ENCODE peak calls at places on chromosomes 13 and 19, in eight cellular contexts. One of them, this sample, is unnamed.

GRCh38 chr19:38653028-38653571 is 5.7 kb downstream of the ACTN4 start:
- DNase-seq in esophagus muscularis mucosa: no peak
- DNase-seq in osteoblast: peak
- DNase-seq in RWPE2: no peak
- DNase-seq in thoracic aorta: no peak
- DNase-seq in tibial nerve: no peak
- DNase-seq in IMR-90: peak
- DNase-seq in CD4-positive, alpha-beta T cell: no peak
- DNase-seq in this sample: no peak

GRCh38 chr19:38386300-38386967 is 1.4 kb downstream of the GGN start:
- DNase-seq in IMR-90: no peak
- DNase-seq in thoracic aorta: no peak
- DNase-seq in esophagus muscularis mucosa: no peak
- DNase-seq in CD4-positive, alpha-beta T cell: no peak
- DNase-seq in osteoblast: peak
- DNase-seq in tibial nerve: no peak
- DNase-seq in RWPE2: no peak
- DNase-seq in this sample: no peak

GRCh38 chr13:29073762-29074161 is 253.6 kb downstream of the MTUS2 start:
- DNase-seq in thoracic aorta: no peak
- DNase-seq in esophagus muscularis mucosa: no peak
- DNase-seq in tibial nerve: no peak
- DNase-seq in RWPE2: no peak
- DNase-seq in osteoblast: no peak
- DNase-seq in IMR-90: no peak
- DNase-seq in CD4-positive, alpha-beta T cell: no peak
- DNase-seq in this sample: no peak

GRCh38 chr19:5060591-5061339 is 91.9 kb downstream of the KDM4B start:
- DNase-seq in RWPE2: no peak
- DNase-seq in IMR-90: no peak
- DNase-seq in CD4-positive, alpha-beta T cell: no peak
- DNase-seq in thoracic aorta: no peak
- DNase-seq in osteoblast: no peak
- DNase-seq in tibial nerve: no peak
- DNase-seq in esophagus muscularis mucosa: no peak
- DNase-seq in this sample: no peak

GRCh38 chr13:113776231-113777125 is 17.5 kb downstream of the TMEM255B start:
- DNase-seq in IMR-90: no peak
- DNase-seq in esophagus muscularis mucosa: no peak
- DNase-seq in tibial nerve: no peak
- DNase-seq in thoracic aorta: no peak
- DNase-seq in RWPE2: no peak
- DNase-seq in osteoblast: peak
- DNase-seq in CD4-positive, alpha-beta T cell: no peak
- DNase-seq in this sample: no peak

GRCh38 chr13:97295279-97296182 is 73.4 kb downstream of the MBNL2 start:
- DNase-seq in CD4-positive, alpha-beta T cell: no peak
- DNase-seq in IMR-90: peak
- DNase-seq in thoracic aorta: no peak
- DNase-seq in osteoblast: peak
- DNase-seq in RWPE2: no peak
- DNase-seq in esophagus muscularis mucosa: no peak
- DNase-seq in tibial nerve: no peak
- DNase-seq in this sample: no peak

GRCh38 chr13:33018886-33019285 is 2.7 kb downstream of the KL start:
- DNase-seq in thoracic aorta: no peak
- DNase-seq in CD4-positive, alpha-beta T cell: no peak
- DNase-seq in tibial nerve: no peak
- DNase-seq in RWPE2: no peak
- DNase-seq in IMR-90: no peak
- DNase-seq in osteoblast: no peak
- DNase-seq in esophagus muscularis mucosa: no peak
- DNase-seq in this sample: no peak

GRCh38 chr13:21435231-21435630 is 23.9 kb downstream of the ZDHHC20 start:
- DNase-seq in IMR-90: no peak
- DNase-seq in RWPE2: no peak
- DNase-seq in CD4-positive, alpha-beta T cell: no peak
- DNase-seq in tibial nerve: no peak
- DNase-seq in thoracic aorta: no peak
- DNase-seq in esophagus muscularis mucosa: no peak
- DNase-seq in osteoblast: no peak
- DNase-seq in this sample: no peak

GRCh38 chr19:38514812-38515633 is 81.5 kb downstream of the RYR1 start:
- DNase-seq in CD4-positive, alpha-beta T cell: peak
- DNase-seq in IMR-90: peak
- DNase-seq in osteoblast: peak
- DNase-seq in RWPE2: no peak
- DNase-seq in tibial nerve: peak
- DNase-seq in thoracic aorta: no peak
- DNase-seq in esophagus muscularis mucosa: peak
- DNase-seq in this sample: peak

GRCh38 chr13:93862259-93862658 is 617.2 kb downstream of the DCT start:
- DNase-seq in CD4-positive, alpha-beta T cell: no peak
- DNase-seq in esophagus muscularis mucosa: no peak
- DNase-seq in osteoblast: no peak
- DNase-seq in thoracic aorta: no peak
- DNase-seq in tibial nerve: no peak
- DNase-seq in RWPE2: no peak
- DNase-seq in IMR-90: peak
- DNase-seq in this sample: no peak

GRCh38 chr13:49669735-49670309 is 21.5 kb downstream of the EBPL start:
- DNase-seq in thoracic aorta: no peak
- DNase-seq in osteoblast: no peak
- DNase-seq in CD4-positive, alpha-beta T cell: peak
- DNase-seq in tibial nerve: peak
- DNase-seq in esophagus muscularis mucosa: no peak
- DNase-seq in IMR-90: peak
- DNase-seq in RWPE2: no peak
- DNase-seq in this sample: peak

GRCh38 chr13:79543883-79544282 is 62.9 kb downstream of the NDFIP2 start:
- DNase-seq in tibial nerve: no peak
- DNase-seq in CD4-positive, alpha-beta T cell: no peak
- DNase-seq in esophagus muscularis mucosa: no peak
- DNase-seq in osteoblast: no peak
- DNase-seq in IMR-90: no peak
- DNase-seq in RWPE2: no peak
- DNase-seq in thoracic aorta: no peak
- DNase-seq in this sample: no peak

GRCh38 chr19:1221904-1222255 is 15.9 kb downstream of the CBARP start:
- DNase-seq in esophagus muscularis mucosa: no peak
- DNase-seq in RWPE2: no peak
- DNase-seq in IMR-90: no peak
- DNase-seq in CD4-positive, alpha-beta T cell: no peak
- DNase-seq in thoracic aorta: no peak
- DNase-seq in osteoblast: no peak
- DNase-seq in tibial nerve: no peak
- DNase-seq in this sample: no peak

GRCh38 chr19:43430142-43430710 is 15.5 kb downstream of the TEX101 start:
- DNase-seq in thoracic aorta: no peak
- DNase-seq in esophagus muscularis mucosa: no peak
- DNase-seq in tibial nerve: no peak
- DNase-seq in CD4-positive, alpha-beta T cell: no peak
- DNase-seq in osteoblast: no peak
- DNase-seq in RWPE2: no peak
- DNase-seq in IMR-90: no peak
- DNase-seq in this sample: no peak

GRCh38 chr13:111966969-111967368 is 100.0 kb upstream of the SOX1 start:
- DNase-seq in RWPE2: no peak
- DNase-seq in IMR-90: no peak
- DNase-seq in thoracic aorta: no peak
- DNase-seq in tibial nerve: no peak
- DNase-seq in CD4-positive, alpha-beta T cell: no peak
- DNase-seq in osteoblast: no peak
- DNase-seq in esophagus muscularis mucosa: no peak
- DNase-seq in this sample: no peak

GRCh38 chr19:54952591-54953344 is 5.4 kb upstream of the NLRP7 start:
- DNase-seq in RWPE2: no peak
- DNase-seq in esophagus muscularis mucosa: no peak
- DNase-seq in IMR-90: no peak
- DNase-seq in osteoblast: peak
- DNase-seq in CD4-positive, alpha-beta T cell: no peak
- DNase-seq in thoracic aorta: no peak
- DNase-seq in tibial nerve: no peak
- DNase-seq in this sample: peak
- H3K27ac ChIP-seq in RWPE2: no peak
- H3K27ac ChIP-seq in esophagus muscularis mucosa: no peak
- H3K27ac ChIP-seq in IMR-90: no peak
- H3K27ac ChIP-seq in osteoblast: peak
- H3K27ac ChIP-seq in CD4-positive, alpha-beta T cell: no peak
- H3K27ac ChIP-seq in thoracic aorta: no peak
- H3K27ac ChIP-seq in tibial nerve: no peak
- H3K27ac ChIP-seq in this sample: no peak

GRCh38 chr13:71754407-71754974 is 112.5 kb downstream of the DACH1 start:
- DNase-seq in thoracic aorta: no peak
- DNase-seq in osteoblast: no peak
- DNase-seq in IMR-90: no peak
- DNase-seq in CD4-positive, alpha-beta T cell: no peak
- DNase-seq in RWPE2: no peak
- DNase-seq in esophagus muscularis mucosa: no peak
- DNase-seq in tibial nerve: peak
- DNase-seq in this sample: no peak
- TF ChIP-seq CTCF in thoracic aorta: no peak
- TF ChIP-seq CTCF in osteoblast: no peak
- TF ChIP-seq CTCF in IMR-90: no peak
- TF ChIP-seq CTCF in CD4-positive, alpha-beta T cell: no peak
- TF ChIP-seq CTCF in RWPE2: peak
- TF ChIP-seq CTCF in esophagus muscularis mucosa: no peak
- TF ChIP-seq CTCF in tibial nerve: peak
- TF ChIP-seq CTCF in this sample: no peak

DNA sequence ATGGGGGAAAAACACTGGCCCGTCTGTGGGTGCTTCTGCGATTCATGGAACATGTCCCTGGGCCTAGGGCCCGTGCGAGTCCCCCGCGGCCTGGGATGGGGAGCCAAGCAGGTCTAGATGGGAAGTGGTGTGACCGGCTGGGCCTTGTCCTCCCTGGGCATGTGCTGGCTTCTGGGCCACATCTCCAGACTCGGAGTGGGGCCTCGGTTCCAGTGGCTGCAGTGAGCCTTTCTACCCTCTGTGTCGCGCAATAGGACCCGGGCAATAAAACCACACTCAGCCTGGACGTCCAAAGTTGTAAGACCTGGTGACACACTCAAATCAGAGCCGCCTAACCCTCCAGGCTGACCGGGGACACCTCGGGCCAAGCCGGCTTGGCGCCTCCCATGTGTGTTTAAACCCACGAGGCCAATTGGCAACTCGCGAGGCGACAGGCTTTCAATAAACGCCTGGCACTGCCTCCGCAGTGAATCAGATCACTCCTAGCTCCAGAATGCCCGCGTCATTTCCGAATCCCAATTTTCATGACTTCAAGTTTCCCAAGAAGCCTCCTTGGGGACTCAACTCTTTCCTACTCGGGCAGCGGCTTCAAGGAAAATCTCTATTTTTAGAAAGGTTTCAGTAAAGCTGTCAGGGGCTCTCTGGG is 57.3 kb downstream of the KLF2 start:
- DNase-seq in CD4-positive, alpha-beta T cell: no peak
- DNase-seq in osteoblast: peak
- DNase-seq in IMR-90: no peak
- DNase-seq in thoracic aorta: peak
- DNase-seq in esophagus muscularis mucosa: peak
- DNase-seq in RWPE2: no peak
- DNase-seq in tibial nerve: peak
- DNase-seq in this sample: no peak
- H3K27ac ChIP-seq in CD4-positive, alpha-beta T cell: peak
- H3K27ac ChIP-seq in osteoblast: peak
- H3K27ac ChIP-seq in IMR-90: no peak
- H3K27ac ChIP-seq in thoracic aorta: peak
- H3K27ac ChIP-seq in esophagus muscularis mucosa: peak
- H3K27ac ChIP-seq in RWPE2: no peak
- H3K27ac ChIP-seq in tibial nerve: peak
- H3K27ac ChIP-seq in this sample: peak

GRCh38 chr13:98397221-98397620 is 179.7 kb downstream of the STK24 start:
- DNase-seq in thoracic aorta: no peak
- DNase-seq in osteoblast: peak
- DNase-seq in RWPE2: no peak
- DNase-seq in tibial nerve: no peak
- DNase-seq in esophagus muscularis mucosa: no peak
- DNase-seq in IMR-90: peak
- DNase-seq in CD4-positive, alpha-beta T cell: no peak
- DNase-seq in this sample: no peak
- TF ChIP-seq CTCF in thoracic aorta: no peak
- TF ChIP-seq CTCF in osteoblast: peak
- TF ChIP-seq CTCF in RWPE2: peak
- TF ChIP-seq CTCF in tibial nerve: peak
- TF ChIP-seq CTCF in esophagus muscularis mucosa: peak
- TF ChIP-seq CTCF in IMR-90: peak
- TF ChIP-seq CTCF in CD4-positive, alpha-beta T cell: no peak
- TF ChIP-seq CTCF in this sample: no peak

This sample was measured in dorsolateral prefrontal cortex.